ENCODE peak calls at places on chromosomes 13 and 19, in six cellular contexts. One of them, this sample, is unnamed.

GRCh38 chr13:75303295-75303694 is 178.7 kb downstream of the TBC1D4 start:
- DNase-seq in A549: no peak
- DNase-seq in K562: no peak
- DNase-seq in endothelial cell of umbilical vein: no peak
- DNase-seq in HepG2: no peak
- DNase-seq in GM12878: no peak
- DNase-seq in this sample: no peak

GRCh38 chr13:27476943-27477681 is 26.7 kb upstream of the MTIF3 start:
- DNase-seq in A549: peak
- DNase-seq in K562: no peak
- DNase-seq in endothelial cell of umbilical vein: peak
- DNase-seq in HepG2: peak
- DNase-seq in GM12878: no peak
- DNase-seq in this sample: peak

GRCh38 chr13:24511824-24512207 is 762 bp downstream of the PARP4 start:
- DNase-seq in A549: no peak
- DNase-seq in K562: no peak
- DNase-seq in endothelial cell of umbilical vein: no peak
- DNase-seq in HepG2: no peak
- DNase-seq in GM12878: peak
- DNase-seq in this sample: no peak

GRCh38 chr13:80011448-80012212 is 329.3 kb downstream of the SPRY2 start:
- DNase-seq in A549: no peak
- DNase-seq in K562: no peak
- DNase-seq in endothelial cell of umbilical vein: peak
- DNase-seq in HepG2: no peak
- DNase-seq in GM12878: no peak
- DNase-seq in this sample: no peak

GRCh38 chr13:75329723-75330122 is 152.2 kb downstream of the TBC1D4 start:
- DNase-seq in A549: no peak
- DNase-seq in K562: no peak
- DNase-seq in endothelial cell of umbilical vein: no peak
- DNase-seq in HepG2: peak
- DNase-seq in GM12878: no peak
- DNase-seq in this sample: no peak

GRCh38 chr19:49447485-49448431 is 3.9 kb downstream of the PIH1D1 start:
- DNase-seq in A549: peak
- DNase-seq in K562: peak
- DNase-seq in endothelial cell of umbilical vein: peak
- DNase-seq in HepG2: no peak
- DNase-seq in GM12878: no peak
- DNase-seq in this sample: peak

GRCh38 chr19:28618504-28618903 is 594.4 kb downstream of the UQCRFS1 start:
- DNase-seq in A549: no peak
- DNase-seq in K562: no peak
- DNase-seq in endothelial cell of umbilical vein: no peak
- DNase-seq in HepG2: no peak
- DNase-seq in GM12878: no peak
- DNase-seq in this sample: no peak

GRCh38 chr19:29457413-29457812 is 68.4 kb upstream of the VSTM2B start:
- DNase-seq in A549: no peak
- DNase-seq in K562: no peak
- DNase-seq in endothelial cell of umbilical vein: no peak
- DNase-seq in HepG2: no peak
- DNase-seq in GM12878: no peak
- DNase-seq in this sample: no peak

GRCh38 chr19:40213251-40213793 is 4.9 kb downstream of the TTC9B start:
- DNase-seq in A549: no peak
- DNase-seq in K562: no peak
- DNase-seq in endothelial cell of umbilical vein: no peak
- DNase-seq in HepG2: no peak
- DNase-seq in GM12878: no peak
- DNase-seq in this sample: no peak

GRCh38 chr19:20999731-21000352 is 20.6 kb upstream of the ZNF430 start:
- DNase-seq in A549: peak
- DNase-seq in K562: peak
- DNase-seq in endothelial cell of umbilical vein: peak
- DNase-seq in HepG2: no peak
- DNase-seq in GM12878: peak
- DNase-seq in this sample: peak

GRCh38 chr19:4455742-4456565 is 1.6 kb downstream of the UBXN6 start:
- DNase-seq in A549: no peak
- DNase-seq in K562: peak
- DNase-seq in endothelial cell of umbilical vein: no peak
- DNase-seq in HepG2: peak
- DNase-seq in GM12878: no peak
- DNase-seq in this sample: peak

GRCh38 chr13:33004454-33004853 is 11.8 kb upstream of the KL start:
- DNase-seq in A549: no peak
- DNase-seq in K562: no peak
- DNase-seq in endothelial cell of umbilical vein: peak
- DNase-seq in HepG2: no peak
- DNase-seq in GM12878: no peak
- DNase-seq in this sample: no peak

GRCh38 chr19:1324792-1325567 is 39.3 kb downstream of the EFNA2 start:
- DNase-seq in A549: peak
- DNase-seq in K562: peak
- DNase-seq in endothelial cell of umbilical vein: peak
- DNase-seq in HepG2: peak
- DNase-seq in GM12878: no peak
- DNase-seq in this sample: peak

GRCh38 chr13:96229356-96229755 is 139.4 kb downstream of the HS6ST3 start:
- DNase-seq in A549: peak
- DNase-seq in K562: peak
- DNase-seq in endothelial cell of umbilical vein: peak
- DNase-seq in HepG2: peak
- DNase-seq in GM12878: no peak
- DNase-seq in this sample: peak

GRCh38 chr13:109998808-109999528 is 212.6 kb upstream of the IRS2 start:
- DNase-seq in A549: peak
- DNase-seq in K562: no peak
- DNase-seq in endothelial cell of umbilical vein: no peak
- DNase-seq in HepG2: no peak
- DNase-seq in GM12878: no peak
- DNase-seq in this sample: peak

GRCh38 chr19:16041571-16042386 is 34.5 kb upstream of the TPM4 start:
- DNase-seq in A549: peak
- DNase-seq in K562: peak
- DNase-seq in endothelial cell of umbilical vein: peak
- DNase-seq in HepG2: peak
- DNase-seq in GM12878: no peak
- DNase-seq in this sample: peak

GRCh38 chr13:74465279-74465678 is 331.1 kb upstream of the KLF12 start:
- DNase-seq in A549: no peak
- DNase-seq in K562: no peak
- DNase-seq in endothelial cell of umbilical vein: no peak
- DNase-seq in HepG2: no peak
- DNase-seq in GM12878: no peak
- DNase-seq in this sample: no peak

GRCh38 chr19:35828694-35829301 is 16.2 kb upstream of the PRODH2 start:
- DNase-seq in A549: peak
- DNase-seq in K562: peak
- DNase-seq in endothelial cell of umbilical vein: peak
- DNase-seq in HepG2: peak
- DNase-seq in GM12878: no peak
- DNase-seq in this sample: peak

GRCh38 chr13:43307921-43308433 is 284.6 kb downstream of the DNAJC15 start:
- DNase-seq in A549: peak
- DNase-seq in K562: peak
- DNase-seq in endothelial cell of umbilical vein: no peak
- DNase-seq in HepG2: peak
- DNase-seq in GM12878: peak
- DNase-seq in this sample: peak

GRCh38 chr13:112674412-112675383 is 15.1 kb upstream of the ATP11A start:
- DNase-seq in A549: no peak
- DNase-seq in K562: no peak
- DNase-seq in endothelial cell of umbilical vein: no peak
- DNase-seq in HepG2: no peak
- DNase-seq in GM12878: no peak
- DNase-seq in this sample: no peak

GRCh38 chr19:49951806-49952474 is 9.0 kb downstream of the SIGLEC11 start:
- DNase-seq in A549: no peak
- DNase-seq in K562: no peak
- DNase-seq in endothelial cell of umbilical vein: no peak
- DNase-seq in HepG2: no peak
- DNase-seq in GM12878: no peak
- DNase-seq in this sample: no peak

GRCh38 chr13:51684076-51684475 is 99.8 kb downstream of the WDFY2 start:
- DNase-seq in A549: no peak
- DNase-seq in K562: no peak
- DNase-seq in endothelial cell of umbilical vein: no peak
- DNase-seq in HepG2: no peak
- DNase-seq in GM12878: no peak
- DNase-seq in this sample: no peak

GRCh38 chr19:55275851-55276719 is 3.8 kb downstream of the HSPBP1 start:
- DNase-seq in A549: no peak
- DNase-seq in K562: no peak
- DNase-seq in endothelial cell of umbilical vein: no peak
- DNase-seq in HepG2: no peak
- DNase-seq in GM12878: no peak
- DNase-seq in this sample: no peak

GRCh38 chr13:37923236-37923635 is 53.7 kb upstream of the TRPC4 start:
- DNase-seq in A549: no peak
- DNase-seq in K562: peak
- DNase-seq in endothelial cell of umbilical vein: no peak
- DNase-seq in HepG2: no peak
- DNase-seq in GM12878: no peak
- DNase-seq in this sample: no peak

DNA sequence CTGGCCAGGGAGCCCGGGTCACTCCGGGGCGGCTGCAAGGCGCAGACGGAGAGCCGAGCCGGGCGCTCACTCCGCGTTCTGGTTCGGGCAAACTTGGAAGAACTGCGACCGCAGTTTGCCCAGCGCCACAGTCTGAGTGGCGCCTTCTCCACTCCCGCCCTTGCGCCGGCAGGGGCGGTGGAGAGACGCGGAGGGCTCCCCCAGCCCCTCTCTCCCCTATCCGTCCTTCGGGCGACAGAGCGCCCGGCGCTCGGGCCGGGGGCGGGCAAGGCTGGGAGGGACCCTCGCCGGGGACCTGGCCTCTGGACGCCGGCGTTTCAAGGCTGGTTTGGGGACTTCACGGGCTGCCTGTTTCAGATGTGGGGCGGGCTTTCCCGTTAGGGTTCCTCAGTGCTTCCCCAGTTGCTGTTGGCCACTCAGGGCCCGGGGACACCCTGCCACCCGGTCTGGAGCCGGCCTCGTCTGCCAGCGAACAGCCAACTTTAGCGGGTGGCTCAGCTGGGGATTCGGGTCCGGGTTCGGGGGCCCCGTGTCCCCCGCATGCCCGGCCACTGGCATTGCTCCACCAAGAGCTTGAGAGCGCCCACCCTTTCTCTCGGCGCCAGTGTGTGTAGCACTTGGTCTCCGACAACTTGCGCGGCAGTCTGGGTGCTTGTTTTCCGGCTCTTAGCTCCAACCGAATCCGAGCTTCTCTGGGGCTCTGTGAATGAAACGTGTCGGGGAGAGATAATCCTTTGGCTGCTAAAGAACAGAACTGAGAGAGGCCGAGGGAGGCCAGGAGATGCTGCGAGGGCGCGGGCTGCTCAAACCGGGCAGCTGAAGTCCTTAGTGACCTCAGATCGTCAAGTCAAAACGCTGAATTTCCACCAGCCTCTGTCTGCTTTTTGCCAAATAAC is 1.5 kb downstream of the GPC6 start:
- DNase-seq in A549: peak
- DNase-seq in K562: peak
- DNase-seq in endothelial cell of umbilical vein: no peak
- DNase-seq in HepG2: peak
- DNase-seq in GM12878: no peak
- DNase-seq in this sample: no peak
- TF ChIP-seq MYC in A549: no peak
- TF ChIP-seq MYC in K562: no peak
- TF ChIP-seq MYC in endothelial cell of umbilical vein: no peak
- TF ChIP-seq MYC in HepG2: peak
- TF ChIP-seq MYC in GM12878: no peak
- TF ChIP-seq MYC in this sample: no peak

GRCh38 chr19:45598267-45599011 is 3.6 kb downstream of the GPR4 start:
- DNase-seq in A549: no peak
- DNase-seq in K562: no peak
- DNase-seq in endothelial cell of umbilical vein: peak
- DNase-seq in HepG2: no peak
- DNase-seq in GM12878: no peak
- DNase-seq in this sample: peak
- H3K4me3 ChIP-seq in A549: peak
- H3K4me3 ChIP-seq in K562: no peak
- H3K4me3 ChIP-seq in endothelial cell of umbilical vein: no peak
- H3K4me3 ChIP-seq in HepG2: no peak
- H3K4me3 ChIP-seq in GM12878: no peak
- H3K4me3 ChIP-seq in this sample: no peak

GRCh38 chr13:94557836-94558235 is 38.1 kb downstream of the TGDS start:
- DNase-seq in A549: no peak
- DNase-seq in K562: no peak
- DNase-seq in endothelial cell of umbilical vein: no peak
- DNase-seq in HepG2: no peak
- DNase-seq in GM12878: no peak
- DNase-seq in this sample: no peak

GRCh38 chr13:94556016-94556415 is 39.9 kb downstream of the TGDS start:
- DNase-seq in A549: no peak
- DNase-seq in K562: no peak
- DNase-seq in endothelial cell of umbilical vein: no peak
- DNase-seq in HepG2: no peak
- DNase-seq in GM12878: no peak
- DNase-seq in this sample: no peak

GRCh38 chr13:94556646-94557045 is 39.3 kb downstream of the TGDS start:
- DNase-seq in A549: no peak
- DNase-seq in K562: no peak
- DNase-seq in endothelial cell of umbilical vein: peak
- DNase-seq in HepG2: no peak
- DNase-seq in GM12878: no peak
- DNase-seq in this sample: no peak

GRCh38 chr13:94559201-94559795 is 36.7 kb downstream of the TGDS start:
- DNase-seq in A549: no peak
- DNase-seq in K562: no peak
- DNase-seq in endothelial cell of umbilical vein: no peak
- DNase-seq in HepG2: no peak
- DNase-seq in GM12878: no peak
- DNase-seq in this sample: no peak

GRCh38 chr13:94558721-94559120 is 37.2 kb downstream of the TGDS start:
- DNase-seq in A549: peak
- DNase-seq in K562: no peak
- DNase-seq in endothelial cell of umbilical vein: no peak
- DNase-seq in HepG2: no peak
- DNase-seq in GM12878: no peak
- DNase-seq in this sample: peak
- TF ChIP-seq MAX in A549: no peak
- TF ChIP-seq MAX in K562: no peak
- TF ChIP-seq MAX in endothelial cell of umbilical vein: no peak
- TF ChIP-seq MAX in HepG2: no peak
- TF ChIP-seq MAX in GM12878: no peak
- TF ChIP-seq MAX in this sample: no peak

GRCh38 chr19:47093841-47094240 is 19.7 kb downstream of the ZC3H4 start:
- DNase-seq in A549: no peak
- DNase-seq in K562: no peak
- DNase-seq in endothelial cell of umbilical vein: no peak
- DNase-seq in HepG2: no peak
- DNase-seq in GM12878: no peak
- DNase-seq in this sample: no peak
- TF ChIP-seq MYC in A549: no peak
- TF ChIP-seq MYC in K562: no peak
- TF ChIP-seq MYC in endothelial cell of umbilical vein: no peak
- TF ChIP-seq MYC in HepG2: no peak
- TF ChIP-seq MYC in GM12878: no peak
- TF ChIP-seq MYC in this sample: no peak

This sample was measured in NB4.